ENCODE peak calls at places on chromosome 18, in seven cellular contexts. G is NCI-H1092 treated with DMSO at 0.1 percent for 48 hours; N is memory B cell; R is stimulated activated CD4-positive, alpha-beta T cell treated with anti-CD3 and anti-CD28 coated beads, Interleukin-15, amount 100 ng/mL, for 24 hours; C is GM10248; S is NCI-H1436; Y is GM23248. V is an unnamed sample.

GRCh38 chr18:79521806-79522205 is 126.1 kb downstream of the NFATC1 start:
- DNase-seq in G (no peak), N (no peak), R (no peak), C (no peak), S (no peak), Y (no peak), V (no peak)

GRCh38 chr18:25853716-25854465 is 236.5 kb downstream of the SS18 start:
- DNase-seq in G (no peak), N (no peak), R (no peak), C (no peak), S (no peak), Y (no peak), V (peak)

GRCh38 chr18:54787616-54788015 is 40.7 kb upstream of the RAB27B start:
- DNase-seq in G (no peak), N (no peak), R (no peak), C (no peak), S (no peak), Y (peak), V (no peak)

GRCh38 chr18:41436772-41437171 is 518.3 kb upstream of the PIK3C3 start:
- DNase-seq in G (no peak), N (no peak), R (no peak), C (no peak), S (no peak), Y (no peak), V (no peak)

GRCh38 chr18:31046916-31047315 is 4.4 kb upstream of the DSC3 start:
- DNase-seq in G (no peak), N (no peak), R (no peak), C (no peak), S (no peak), Y (no peak), V (no peak)

GRCh38 chr18:66136039-66136438 is 385.2 kb downstream of the CDH7 start:
- DNase-seq in G (no peak), N (no peak), R (no peak), C (no peak), S (no peak), Y (no peak), V (peak)

GRCh38 chr18:46265190-46266156 is 161.3 kb downstream of the HAUS1 start:
- DNase-seq in G (no peak), N (no peak), R (no peak), C (no peak), S (no peak), Y (no peak), V (no peak)

GRCh38 chr18:12593861-12594260 is 64.0 kb downstream of the SPIRE1 start:
- DNase-seq in G (no peak), N (no peak), R (no peak), C (no peak), S (no peak), Y (peak), V (no peak)

GRCh38 chr18:29496276-29496675 is 1319.3 kb upstream of the CDH2 start:
- DNase-seq in G (peak), N (no peak), R (no peak), C (no peak), S (no peak), Y (no peak), V (no peak)

GRCh38 chr18:6734746-6735430 is 5.4 kb downstream of the ARHGAP28 start:
- DNase-seq in G (no peak), N (no peak), R (no peak), C (no peak), S (no peak), Y (no peak), V (no peak)